ENCODE peak calls at places on chromosomes 13 and 19, in six cellular contexts. K is progenitor cell of endocrine pancreas, F is HT1080, X is nephron progenitor cell, J is NCI-H1092 treated with DMSO at 0.1 percent for 48 hours, H is left ventricle myocardium inferior. R is an unnamed sample.

GRCh38 chr19:46373573-46374359 is 26.9 kb downstream of the PPP5C start:
- DNase-seq in K (peak), F (peak), X (no peak), J (peak), H (peak), R (peak)

GRCh38 chr13:97334690-97335089 is 99.3 kb upstream of the RAP2A start:
- DNase-seq in K (no peak), F (no peak), X (no peak), J (no peak), H (no peak), R (no peak)

GRCh38 chr19:49058592-49058991 is 1.0 kb upstream of the CGB7 start:
- DNase-seq in K (no peak), F (no peak), X (no peak), J (no peak), H (no peak), R (peak)

GRCh38 chr19:246551-246950 is 44.7 kb downstream of the PLPP2 start:
- DNase-seq in K (no peak), F (no peak), X (no peak), J (no peak), H (no peak), R (no peak)

GRCh38 chr19:12723383-12723642 is 419 bp downstream of the TNPO2 start:
- DNase-seq in K (no peak), F (no peak), X (no peak), J (peak), H (no peak), R (no peak)

GRCh38 chr13:23469901-23470525 is 36.5 kb upstream of the SACS start:
- DNase-seq in K (no peak), F (no peak), X (no peak), J (no peak), H (no peak), R (no peak)

GRCh38 chr19:23817519-23817918 is 58.8 kb upstream of the ZNF681 start:
- DNase-seq in K (no peak), F (peak), X (no peak), J (no peak), H (no peak), R (peak)

GRCh38 chr19:49006905-49007304 is 10.0 kb downstream of the LHB start:
- DNase-seq in K (no peak), F (no peak), X (no peak), J (no peak), H (no peak), R (no peak)

GRCh38 chr19:7679017-7679720 is 1.5 kb upstream of the TRAPPC5 start:
- DNase-seq in K (no peak), F (no peak), X (no peak), J (peak), H (no peak), R (peak)

GRCh38 chr19:6700586-6701316 is 19.7 kb downstream of the C3 start:
- DNase-seq in K (no peak), F (no peak), X (no peak), J (no peak), H (no peak), R (no peak)

GRCh38 chr19:45772912-45773311 is 3.9 kb upstream of the SIX5 start:
- DNase-seq in K (no peak), F (no peak), X (no peak), J (no peak), H (no peak), R (no peak)

GRCh38 chr19:41335467-41335866 is 18.3 kb downstream of the TGFB1 start:
- DNase-seq in K (no peak), F (no peak), X (no peak), J (no peak), H (no peak), R (no peak)

GRCh38 chr13:44685641-44686040 is 109.5 kb upstream of the TSC22D1 start:
- DNase-seq in K (no peak), F (peak), X (no peak), J (no peak), H (no peak), R (no peak)

GRCh38 chr13:36706755-36707154 is 32.9 kb downstream of the SERTM1 start:
- DNase-seq in K (no peak), F (peak), X (no peak), J (no peak), H (no peak), R (no peak)

GRCh38 chr19:54521022-54521859 is 18.6 kb downstream of the LAIR2 start:
- DNase-seq in K (no peak), F (peak), X (no peak), J (no peak), H (no peak), R (no peak)

GRCh38 chr13:101474419-101474957 is 22.0 kb downstream of the ITGBL1 start:
- DNase-seq in K (no peak), F (peak), X (peak), J (peak), H (no peak), R (peak)

GRCh38 chr19:50718255-50719118 is 1.1 kb downstream of the SHANK1 start:
- DNase-seq in K (no peak), F (no peak), X (peak), J (no peak), H (no peak), R (no peak)

GRCh38 chr13:81929988-81930387 is 1589.1 kb upstream of the SPRY2 start:
- DNase-seq in K (no peak), F (peak), X (no peak), J (peak), H (no peak), R (peak)

GRCh38 chr13:80245162-80245733 is 95.7 kb downstream of the SPRY2 start:
- DNase-seq in K (no peak), F (no peak), X (no peak), J (no peak), H (no peak), R (no peak)

GRCh38 chr13:44431150-44431549 is 57.5 kb downstream of the SERP2 start:
- DNase-seq in K (peak), F (no peak), X (no peak), J (no peak), H (no peak), R (no peak)

GRCh38 chr19:289651-290538 is 1.3 kb downstream of the PLPP2 start:
- DNase-seq in K (no peak), F (peak), X (no peak), J (no peak), H (no peak), R (peak)

GRCh38 chr19:58350001-58350801 is 3.1 kb downstream of the A1BG start:
- DNase-seq in K (no peak), F (no peak), X (no peak), J (no peak), H (no peak), R (no peak)

GRCh38 chr19:35843676-35844481 is 8.4 kb downstream of the NPHS1 start:
- DNase-seq in K (no peak), F (no peak), X (peak), J (no peak), H (no peak), R (no peak)

GRCh38 chr13:99383946-99384345 is 76.7 kb upstream of the GPR183 start:
- DNase-seq in K (no peak), F (no peak), X (no peak), J (no peak), H (no peak), R (no peak)

GRCh38 chr19:7063339-7063738 is 4.9 kb upstream of the MBD3L3 start:
- DNase-seq in K (no peak), F (no peak), X (no peak), J (no peak), H (no peak), R (no peak)

GRCh38 chr19:17576758-17577532 is 21.5 kb downstream of the COLGALT1 start:
- DNase-seq in K (peak), F (peak), X (peak), J (no peak), H (no peak), R (no peak)